ENCODE peak calls at places on chromosomes 13 and 19, in nine cellular contexts. D is HL-60; X is CD8-positive, alpha-beta T cell; K is fibroblast of lung; Y is WTC11; J is AG09319; U is IMR-90; S is progenitor cell of endocrine pancreas; Z is omental fat pad. O is an unnamed sample.

GRCh38 chr19:1465191-1466016 is 13.6 kb downstream of the C19orf25 start:
- DNase-seq in Y (peak; percentile 74), K (no peak), J (no peak), S (no peak), D (no peak), X (no peak), U (peak; percentile 36), Z (no peak), O (no peak)

GRCh38 chr13:74320282-74320681 is 186.1 kb upstream of the KLF12 start:
- DNase-seq in S (no peak), D (no peak), X (no peak), J (no peak), Z (no peak), U (no peak), K (no peak), Y (no peak), O (no peak)

GRCh38 chr19:19040417-19040816 is 7.0 kb downstream of the ARMC6 start:
- DNase-seq in D (no peak), K (peak; percentile 65), X (no peak), J (peak; percentile 90), S (no peak), Z (no peak), Y (no peak), U (peak; percentile 91), O (no peak)

GRCh38 chr19:42546831-42547500 is 18.7 kb upstream of the CEACAM1 start:
- DNase-seq in U (no peak), Y (no peak), K (no peak), Z (no peak), S (no peak), J (no peak), X (no peak), D (no peak), O (no peak)

GRCh38 chr13:60431108-60431700 is 34.2 kb downstream of the TDRD3 start:
- DNase-seq in X (no peak), Y (no peak), J (peak; percentile 40), U (peak; percentile 72), D (peak; percentile 36), K (peak; percentile 58), Z (no peak), S (no peak), O (no peak)

GRCh38 chr19:5335593-5335992 is 5.0 kb downstream of the PTPRS start:
- DNase-seq in S (no peak), U (no peak), K (no peak), D (no peak), X (no peak), Y (no peak), Z (no peak), J (no peak), O (no peak)

GRCh38 chr13:42355118-42355840 is 83.3 kb downstream of the AKAP11 start:
- DNase-seq in K (peak; percentile 9), X (peak; percentile 66), Z (no peak), U (no peak), D (no peak), Y (no peak), S (no peak), J (no peak), O (no peak)

GRCh38 chr13:73059460-73060250 is 850 bp downstream of the KLF5 start:
- DNase-seq in U (peak; percentile 10), S (peak; percentile 63), K (peak; percentile 36), Z (no peak), J (no peak), X (peak; percentile 28), D (peak; percentile 40), Y (peak; percentile 78), O (no peak)

GRCh38 chr19:4099054-4099764 is 24.7 kb downstream of the MAP2K2 start:
- DNase-seq in K (no peak), J (no peak), S (no peak), X (no peak), D (no peak), Y (no peak), U (no peak), Z (no peak), O (no peak)

GRCh38 chr13:78137404-78138142 is 218.9 kb upstream of the EDNRB start:
- DNase-seq in Z (no peak), S (no peak), J (peak; percentile 43), Y (peak; percentile 46), D (peak; percentile 53), U (peak; percentile 72), X (no peak), K (peak; percentile 59), O (no peak)

GRCh38 chr19:31289381-31289880 is 59.8 kb downstream of the TSHZ3 start:
- DNase-seq in U (no peak), Z (no peak), D (no peak), K (no peak), J (no peak), Y (no peak), X (no peak), S (no peak), O (peak; percentile 20)

GRCh38 chr13:55244991-55245644 is 1895.6 kb upstream of the PRR20A start:
- DNase-seq in X (no peak), J (no peak), U (no peak), S (no peak), D (peak; percentile 52), K (no peak), Z (no peak), Y (peak; percentile 62), O (no peak)

GRCh38 chr13:35514166-35514565 is 37.7 kb upstream of the MAB21L1 start:
- DNase-seq in Y (no peak), S (no peak), D (no peak), U (no peak), K (peak; percentile 1), J (no peak), X (no peak), Z (no peak), O (no peak)

GRCh38 chr19:7862413-7862951 is 11.7 kb downstream of the PRR36 start:
- DNase-seq in J (no peak), Z (no peak), U (peak; percentile 34), Y (peak; percentile 99), X (peak; percentile 75), K (peak; percentile 42), S (peak; percentile 90), D (peak; percentile 44), O (no peak)

GRCh38 chr19:43616954-43617353 is 2.5 kb downstream of the ZNF428 start:
- DNase-seq in U (no peak), X (no peak), K (no peak), Z (no peak), D (no peak), S (no peak), Y (no peak), J (no peak), O (no peak)

GRCh38 chr19:35518313-35518712 is 4.9 kb upstream of the DMKN start:
- DNase-seq in S (no peak), J (peak; percentile 79), D (no peak), K (peak; percentile 92), U (peak; percentile 98), X (no peak), Y (no peak), Z (no peak), O (no peak)

GRCh38 chr13:29817604-29818378 is 32.6 kb downstream of the UBL3 start:
- DNase-seq in K (peak; percentile 22), U (peak; percentile 23), S (no peak), D (peak; percentile 26), J (no peak), X (no peak), Z (no peak), Y (no peak), O (no peak)

GRCh38 chr19:34332027-34332786 is 32.8 kb upstream of the GPI start:
- DNase-seq in X (no peak), K (no peak), Y (no peak), J (no peak), D (no peak), U (peak; percentile 31), S (no peak), Z (no peak), O (no peak)

GRCh38 chr19:47790398-47790814 is 11.9 kb downstream of the SELENOW start:
- DNase-seq in U (peak; percentile 59), S (peak; percentile 87), Z (peak; percentile 97), X (peak; percentile 79), J (peak; percentile 15), K (peak; percentile 54), Y (peak; percentile 100), D (peak; percentile 78), O (peak; percentile 63)

GRCh38 chr19:47796785-47797184 is 7.6 kb downstream of the TPRX1 start:
- DNase-seq in D (no peak), U (no peak), X (no peak), Z (no peak), S (no peak), Y (no peak), K (no peak), J (no peak), O (no peak)

GRCh38 chr19:47792616-47793015 is 11.7 kb downstream of the TPRX1 start:
- DNase-seq in Z (no peak), D (no peak), S (no peak), J (no peak), K (no peak), U (no peak), X (no peak), Y (no peak), O (no peak)

GRCh38 chr19:47797996-47798903 is 6.1 kb downstream of the TPRX1 start:
- DNase-seq in J (no peak), D (no peak), Z (no peak), K (no peak), U (no peak), Y (no peak), S (no peak), X (no peak), O (no peak)

GRCh38 chr19:47794526-47794925 is 9.8 kb downstream of the TPRX1 start:
- DNase-seq in Y (peak; percentile 57), J (no peak), U (no peak), D (no peak), K (no peak), S (no peak), X (no peak), Z (no peak), O (no peak)
- TF ChIP-seq CTCF in Y (peak; percentile 67), J (peak; percentile 1), U (no peak), D (no peak), K (no peak), S (no peak), X (no peak), Z (no peak), O (no peak)

GRCh38 chr19:17794412-17794730 is 567 bp upstream of the B3GNT3 start:
- DNase-seq in U (no peak), Y (no peak), Z (no peak), K (no peak), X (no peak), D (no peak), S (no peak), J (no peak), O (no peak)
- TF ChIP-seq CTCF in U (no peak), Y (no peak), Z (no peak), K (no peak), X (no peak), D (no peak), S (no peak), J (no peak), O (no peak)

DNA sequence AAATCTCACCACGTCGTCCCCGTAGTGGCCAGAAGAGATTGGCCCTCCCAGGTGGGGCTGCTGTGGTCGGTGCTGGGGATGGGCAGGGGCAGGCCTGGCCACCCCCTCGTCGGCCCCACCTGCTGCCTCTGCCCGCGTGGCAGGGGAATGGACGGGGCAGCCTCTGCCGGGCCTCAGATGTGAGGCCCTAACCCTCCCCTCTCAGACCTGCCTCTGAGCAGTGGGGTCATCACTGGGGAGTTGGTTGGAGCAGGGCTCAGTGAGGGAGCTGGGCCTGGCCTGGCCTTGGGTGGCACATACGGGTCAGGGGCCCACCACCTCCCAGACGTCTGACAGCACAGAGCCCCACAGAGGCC is 41.5 kb downstream of the MCF2L start:
- DNase-seq in X (no peak), D (no peak), J (no peak), K (no peak), Y (no peak), Z (no peak), S (no peak), U (no peak), O (no peak)
- TF ChIP-seq CTCF in X (no peak), D (no peak), J (no peak), K (no peak), Y (no peak), Z (no peak), S (no peak), U (no peak), O (no peak)

GRCh38 chr19:16378291-16378889 is 53.8 kb downstream of the KLF2 start:
- DNase-seq in S (no peak), K (no peak), U (no peak), J (no peak), X (no peak), D (no peak), Z (no peak), Y (no peak), O (peak; percentile 41)
- TF ChIP-seq CTCF in S (no peak), K (no peak), U (no peak), J (no peak), X (no peak), D (no peak), Z (no peak), Y (no peak), O (no peak)